ENCODE peak calls at places on chromosomes 6 and 20, in six cellular contexts. One of them, this sample, is unnamed.

GRCh38 chr20:17825949-17826843 is 126.4 kb downstream of the BANF2 start:
- DNase-seq in right lobe of liver: no peak
- DNase-seq in lower leg skin: no peak
- DNase-seq in heart left ventricle: no peak
- DNase-seq in cardiac muscle cell: no peak
- DNase-seq in breast epithelium: no peak
- DNase-seq in this sample: no peak

GRCh38 chr20:10987651-10988383 is 314.0 kb upstream of the JAG1 start:
- DNase-seq in right lobe of liver: no peak
- DNase-seq in lower leg skin: no peak
- DNase-seq in heart left ventricle: no peak
- DNase-seq in cardiac muscle cell: no peak
- DNase-seq in breast epithelium: no peak
- DNase-seq in this sample: no peak

GRCh38 chr6:13762648-13763441 is 51.2 kb upstream of the RANBP9 start:
- DNase-seq in right lobe of liver: no peak
- DNase-seq in lower leg skin: peak; percentile 90
- DNase-seq in heart left ventricle: no peak
- DNase-seq in cardiac muscle cell: no peak
- DNase-seq in breast epithelium: no peak
- DNase-seq in this sample: peak; percentile 10

GRCh38 chr6:32894085-32895005 is 40.4 kb downstream of the PSMB9 start:
- DNase-seq in right lobe of liver: peak; percentile 94
- DNase-seq in lower leg skin: peak; percentile 91
- DNase-seq in heart left ventricle: peak; percentile 95
- DNase-seq in cardiac muscle cell: peak; percentile 93
- DNase-seq in breast epithelium: peak; percentile 94
- DNase-seq in this sample: peak; percentile 50

GRCh38 chr6:40988634-40989033 is 50.4 kb downstream of the UNC5CL start:
- DNase-seq in right lobe of liver: no peak
- DNase-seq in lower leg skin: no peak
- DNase-seq in heart left ventricle: no peak
- DNase-seq in cardiac muscle cell: no peak
- DNase-seq in breast epithelium: no peak
- DNase-seq in this sample: no peak

GRCh38 chr6:66930559-66931290 is 1223.7 kb upstream of the EYS start:
- DNase-seq in right lobe of liver: no peak
- DNase-seq in lower leg skin: no peak
- DNase-seq in heart left ventricle: no peak
- DNase-seq in cardiac muscle cell: no peak
- DNase-seq in breast epithelium: no peak
- DNase-seq in this sample: no peak

GRCh38 chr6:24126586-24127192 is 674 bp downstream of the NRSN1 start:
- DNase-seq in right lobe of liver: no peak
- DNase-seq in lower leg skin: peak; percentile 17
- DNase-seq in heart left ventricle: peak; percentile 8
- DNase-seq in cardiac muscle cell: peak; percentile 94
- DNase-seq in breast epithelium: no peak
- DNase-seq in this sample: peak; percentile 9

GRCh38 chr20:53260168-53260567 is 288.0 kb downstream of the TSHZ2 start:
- DNase-seq in right lobe of liver: no peak
- DNase-seq in lower leg skin: no peak
- DNase-seq in heart left ventricle: no peak
- DNase-seq in cardiac muscle cell: no peak
- DNase-seq in breast epithelium: no peak
- DNase-seq in this sample: no peak

GRCh38 chr6:105226598-105227291 is 46.9 kb upstream of the POPDC3 start:
- DNase-seq in right lobe of liver: no peak
- DNase-seq in lower leg skin: no peak
- DNase-seq in heart left ventricle: no peak
- DNase-seq in cardiac muscle cell: peak; percentile 95
- DNase-seq in breast epithelium: no peak
- DNase-seq in this sample: no peak

GRCh38 chr20:32680544-32681174 is 6.9 kb upstream of the C20orf203 start:
- DNase-seq in right lobe of liver: no peak
- DNase-seq in lower leg skin: no peak
- DNase-seq in heart left ventricle: no peak
- DNase-seq in cardiac muscle cell: no peak
- DNase-seq in breast epithelium: no peak
- DNase-seq in this sample: no peak
- TF ChIP-seq CTCF in right lobe of liver: no peak
- TF ChIP-seq CTCF in lower leg skin: no peak
- TF ChIP-seq CTCF in heart left ventricle: no peak
- TF ChIP-seq CTCF in cardiac muscle cell: no peak
- TF ChIP-seq CTCF in breast epithelium: no peak
- TF ChIP-seq CTCF in this sample: no peak

GRCh38 chr6:11830105-11830504 is 51.5 kb upstream of the ADTRP start:
- DNase-seq in right lobe of liver: no peak
- DNase-seq in lower leg skin: no peak
- DNase-seq in heart left ventricle: no peak
- DNase-seq in cardiac muscle cell: peak; percentile 43
- DNase-seq in breast epithelium: no peak
- DNase-seq in this sample: no peak

GRCh38 chr6:11830520-11830919 is 51.9 kb upstream of the ADTRP start:
- DNase-seq in right lobe of liver: no peak
- DNase-seq in lower leg skin: no peak
- DNase-seq in heart left ventricle: no peak
- DNase-seq in cardiac muscle cell: no peak
- DNase-seq in breast epithelium: no peak
- DNase-seq in this sample: no peak

GRCh38 chr6:11835065-11835464 is 56.5 kb upstream of the ADTRP start:
- DNase-seq in right lobe of liver: no peak
- DNase-seq in lower leg skin: no peak
- DNase-seq in heart left ventricle: peak; percentile 44
- DNase-seq in cardiac muscle cell: no peak
- DNase-seq in breast epithelium: no peak
- DNase-seq in this sample: no peak

GRCh38 chr6:11831653-11832052 is 53.0 kb upstream of the ADTRP start:
- DNase-seq in right lobe of liver: no peak
- DNase-seq in lower leg skin: no peak
- DNase-seq in heart left ventricle: no peak
- DNase-seq in cardiac muscle cell: no peak
- DNase-seq in breast epithelium: no peak
- DNase-seq in this sample: no peak

GRCh38 chr6:11833626-11834592 is 55.3 kb upstream of the ADTRP start:
- DNase-seq in right lobe of liver: no peak
- DNase-seq in lower leg skin: no peak
- DNase-seq in heart left ventricle: no peak
- DNase-seq in cardiac muscle cell: no peak
- DNase-seq in breast epithelium: no peak
- DNase-seq in this sample: no peak
- H3K4me3 ChIP-seq in right lobe of liver: no peak overlapping the region
- H3K4me3 ChIP-seq in lower leg skin: no peak overlapping the region
- H3K4me3 ChIP-seq in heart left ventricle: no peak overlapping the region
- H3K4me3 ChIP-seq in cardiac muscle cell: no peak overlapping the region
- H3K4me3 ChIP-seq in breast epithelium: no peak overlapping the region
- H3K4me3 ChIP-seq in this sample: no peak overlapping the region

GRCh38 chr20:62707981-62708521 is 585 bp upstream of the NTSR1 start:
- DNase-seq in right lobe of liver: no peak
- DNase-seq in lower leg skin: no peak
- DNase-seq in heart left ventricle: no peak
- DNase-seq in cardiac muscle cell: no peak
- DNase-seq in breast epithelium: no peak
- DNase-seq in this sample: no peak
- TF ChIP-seq CTCF in right lobe of liver: peak; percentile 7
- TF ChIP-seq CTCF in lower leg skin: no peak
- TF ChIP-seq CTCF in heart left ventricle: peak; percentile 16
- TF ChIP-seq CTCF in cardiac muscle cell: peak; percentile 22
- TF ChIP-seq CTCF in breast epithelium: no peak
- TF ChIP-seq CTCF in this sample: peak; percentile 37

DNA sequence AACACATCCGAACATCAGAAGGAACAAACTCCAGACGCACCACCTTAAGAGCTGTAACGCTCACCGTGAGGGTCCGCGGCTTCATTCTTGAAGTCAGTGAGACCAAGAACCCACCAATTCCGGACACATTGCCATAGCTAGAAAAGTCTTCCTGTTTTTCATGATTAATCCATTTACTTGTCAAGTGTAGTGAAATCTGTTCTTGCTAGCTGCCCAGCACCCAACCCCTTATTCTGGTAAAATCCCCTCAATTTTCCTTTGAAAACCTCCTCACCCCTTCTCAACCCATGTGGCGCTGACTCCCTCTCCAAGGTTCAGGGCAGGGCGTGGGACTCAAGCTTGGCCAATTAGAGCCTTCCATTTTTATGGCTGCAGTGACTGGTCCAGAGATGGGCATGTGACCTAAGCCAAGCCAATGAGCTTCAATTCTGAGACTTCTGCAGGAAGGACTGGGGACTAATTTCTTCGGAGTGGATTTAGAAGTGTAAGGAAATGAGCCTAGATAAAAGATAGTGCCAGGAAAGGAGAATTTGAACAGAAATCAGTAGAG is 9.8 kb upstream of the ZBP1 start:
- DNase-seq in right lobe of liver: no peak
- DNase-seq in lower leg skin: no peak
- DNase-seq in heart left ventricle: no peak
- DNase-seq in cardiac muscle cell: no peak
- DNase-seq in breast epithelium: no peak
- DNase-seq in this sample: no peak
- H3K4me3 ChIP-seq in right lobe of liver: no peak overlapping the region
- H3K4me3 ChIP-seq in lower leg skin: no peak overlapping the region
- H3K4me3 ChIP-seq in heart left ventricle: no peak overlapping the region
- H3K4me3 ChIP-seq in cardiac muscle cell: no peak overlapping the region
- H3K4me3 ChIP-seq in breast epithelium: no peak overlapping the region
- H3K4me3 ChIP-seq in this sample: no peak overlapping the region

DNA sequence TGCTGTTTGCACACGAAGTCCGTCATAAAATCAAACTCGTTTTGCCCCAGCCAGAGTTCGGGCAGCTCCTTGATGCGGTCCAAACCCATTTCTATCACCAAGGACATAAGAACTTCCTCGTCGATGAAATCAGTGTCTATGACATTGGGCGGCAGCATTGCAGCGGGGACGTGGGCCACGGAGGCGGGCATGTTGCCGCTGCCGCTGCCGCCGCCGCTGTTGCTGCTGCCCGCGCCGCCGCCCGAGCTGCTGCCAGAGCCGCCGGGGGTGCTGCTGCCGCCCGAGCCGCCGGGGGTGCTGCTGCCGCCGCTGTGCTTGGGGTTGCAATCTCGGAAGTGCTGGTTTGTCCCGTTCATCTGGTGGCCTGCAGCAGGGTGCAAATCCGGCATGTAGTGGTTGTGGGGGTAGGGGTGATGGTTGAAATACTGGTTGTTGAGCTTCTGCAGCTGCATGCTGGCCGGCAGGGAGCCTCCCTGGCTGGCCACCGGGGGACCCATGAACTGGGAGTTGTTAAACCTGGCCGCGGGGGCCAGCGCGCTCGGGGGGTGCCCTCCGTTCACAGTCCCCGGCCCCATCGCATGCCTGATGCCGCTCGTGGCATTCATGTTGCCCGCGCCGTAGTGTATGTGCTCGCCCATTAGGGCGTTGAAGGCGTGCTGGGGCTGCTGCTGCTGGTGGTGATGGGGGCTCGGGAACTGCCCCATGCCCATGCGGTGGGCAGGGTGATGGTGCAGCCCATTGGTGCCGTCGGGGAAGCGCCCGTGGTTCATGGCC is 1.1 kb downstream of the CITED2 start:
- DNase-seq in right lobe of liver: peak; percentile 68
- DNase-seq in lower leg skin: peak; percentile 41
- DNase-seq in heart left ventricle: peak; percentile 60
- DNase-seq in cardiac muscle cell: peak; percentile 56
- DNase-seq in breast epithelium: peak; percentile 66
- DNase-seq in this sample: no peak
- TF ChIP-seq CTCF in right lobe of liver: peak; percentile 8
- TF ChIP-seq CTCF in lower leg skin: no peak
- TF ChIP-seq CTCF in heart left ventricle: peak; percentile 41
- TF ChIP-seq CTCF in cardiac muscle cell: no peak
- TF ChIP-seq CTCF in breast epithelium: peak; percentile 7
- TF ChIP-seq CTCF in this sample: no peak

DNA sequence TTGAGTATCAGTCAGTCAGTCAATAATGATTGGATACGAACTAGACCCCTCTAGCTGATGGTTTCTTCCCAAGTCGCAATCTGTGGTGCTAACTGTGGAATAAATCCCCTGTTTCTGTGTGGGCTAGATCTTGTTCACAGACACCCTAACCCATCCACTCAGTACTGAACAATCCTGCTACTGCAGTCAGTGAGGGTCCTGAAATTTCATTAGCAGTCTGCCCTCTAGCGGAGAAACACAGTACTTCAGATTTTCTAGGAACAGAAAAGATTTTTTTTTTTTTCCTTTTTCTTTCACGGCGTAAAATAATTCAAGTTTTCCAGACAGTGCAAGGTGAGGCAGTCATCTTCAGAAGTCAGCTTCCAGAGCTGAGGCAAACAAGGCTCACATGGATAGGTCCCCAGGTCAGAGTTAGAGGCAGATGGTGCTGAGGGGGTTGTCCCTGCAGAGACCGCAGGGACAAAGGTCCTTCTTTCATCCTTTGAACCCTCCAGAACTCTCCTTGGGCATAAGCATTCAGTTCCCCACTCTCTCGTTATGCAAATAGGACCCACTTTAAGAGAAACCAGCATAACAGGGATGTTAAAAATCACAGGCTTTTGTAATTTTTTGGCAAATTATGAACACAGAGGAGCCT is 119.6 kb downstream of the SCML4 start:
- DNase-seq in right lobe of liver: no peak
- DNase-seq in lower leg skin: no peak
- DNase-seq in heart left ventricle: no peak
- DNase-seq in cardiac muscle cell: peak; percentile 72
- DNase-seq in breast epithelium: no peak
- DNase-seq in this sample: no peak
- H3K4me3 ChIP-seq in right lobe of liver: no peak overlapping the region
- H3K4me3 ChIP-seq in lower leg skin: no peak overlapping the region
- H3K4me3 ChIP-seq in heart left ventricle: no peak overlapping the region
- H3K4me3 ChIP-seq in cardiac muscle cell: no peak overlapping the region
- H3K4me3 ChIP-seq in breast epithelium: no peak overlapping the region
- H3K4me3 ChIP-seq in this sample: no peak overlapping the region

GRCh38 chr6:31474871-31475286 is 23.1 kb upstream of the MICB start:
- DNase-seq in right lobe of liver: no peak
- DNase-seq in lower leg skin: no peak
- DNase-seq in heart left ventricle: no peak
- DNase-seq in cardiac muscle cell: no peak
- DNase-seq in breast epithelium: no peak
- DNase-seq in this sample: no peak
- TF ChIP-seq CTCF in right lobe of liver: no peak
- TF ChIP-seq CTCF in lower leg skin: no peak
- TF ChIP-seq CTCF in heart left ventricle: peak; percentile 24
- TF ChIP-seq CTCF in cardiac muscle cell: peak; percentile 33
- TF ChIP-seq CTCF in breast epithelium: no peak
- TF ChIP-seq CTCF in this sample: no peak